ENCODE peak calls at places on chromosomes 5 and 9, in eight cellular contexts. One of them, this sample, is unnamed.

GRCh38 chr9:94798201-94798600 is 71.7 kb downstream of the AOPEP start:
- DNase-seq in CD8-positive, alpha-beta T cell: no peak
- DNase-seq in thyroid gland: no peak
- DNase-seq in fibroblast of lung: no peak
- DNase-seq in transverse colon: no peak
- DNase-seq in fibroblast of mammary gland: no peak
- DNase-seq in colonic mucosa: no peak
- DNase-seq in ascending aorta: no peak
- DNase-seq in this sample: no peak

GRCh38 chr5:93601433-93602175 is 18.6 kb downstream of the NR2F1 start:
- DNase-seq in fibroblast of lung: peak
- DNase-seq in thyroid gland: no peak
- DNase-seq in fibroblast of mammary gland: peak
- DNase-seq in ascending aorta: no peak
- DNase-seq in colonic mucosa: no peak
- DNase-seq in CD8-positive, alpha-beta T cell: no peak
- DNase-seq in transverse colon: no peak
- DNase-seq in this sample: peak

GRCh38 chr9:12770261-12770660 is 4.6 kb upstream of the LURAP1L start:
- DNase-seq in CD8-positive, alpha-beta T cell: no peak
- DNase-seq in fibroblast of lung: no peak
- DNase-seq in ascending aorta: no peak
- DNase-seq in thyroid gland: no peak
- DNase-seq in colonic mucosa: no peak
- DNase-seq in transverse colon: no peak
- DNase-seq in fibroblast of mammary gland: no peak
- DNase-seq in this sample: no peak

GRCh38 chr5:96734871-96735325 is 72.7 kb downstream of the CAST start:
- DNase-seq in CD8-positive, alpha-beta T cell: no peak
- DNase-seq in ascending aorta: no peak
- DNase-seq in fibroblast of lung: peak
- DNase-seq in transverse colon: no peak
- DNase-seq in fibroblast of mammary gland: peak
- DNase-seq in thyroid gland: peak
- DNase-seq in colonic mucosa: no peak
- DNase-seq in this sample: peak

GRCh38 chr9:15135167-15135792 is 171.7 kb downstream of the TTC39B start:
- DNase-seq in colonic mucosa: peak
- DNase-seq in thyroid gland: peak
- DNase-seq in ascending aorta: peak
- DNase-seq in fibroblast of lung: peak
- DNase-seq in CD8-positive, alpha-beta T cell: peak
- DNase-seq in fibroblast of mammary gland: peak
- DNase-seq in transverse colon: peak
- DNase-seq in this sample: peak

GRCh38 chr9:129554649-129555048 is 66.3 kb downstream of the C9orf50 start:
- DNase-seq in fibroblast of lung: no peak
- DNase-seq in fibroblast of mammary gland: no peak
- DNase-seq in CD8-positive, alpha-beta T cell: no peak
- DNase-seq in thyroid gland: no peak
- DNase-seq in colonic mucosa: no peak
- DNase-seq in transverse colon: no peak
- DNase-seq in ascending aorta: no peak
- DNase-seq in this sample: no peak

GRCh38 chr9:81213456-81213855 is 475.9 kb downstream of the TLE1 start:
- DNase-seq in colonic mucosa: no peak
- DNase-seq in transverse colon: no peak
- DNase-seq in ascending aorta: no peak
- DNase-seq in fibroblast of mammary gland: no peak
- DNase-seq in CD8-positive, alpha-beta T cell: no peak
- DNase-seq in fibroblast of lung: no peak
- DNase-seq in thyroid gland: no peak
- DNase-seq in this sample: no peak

GRCh38 chr5:37495210-37495609 is 116.1 kb downstream of the WDR70 start:
- DNase-seq in fibroblast of mammary gland: peak
- DNase-seq in fibroblast of lung: peak
- DNase-seq in colonic mucosa: no peak
- DNase-seq in CD8-positive, alpha-beta T cell: no peak
- DNase-seq in ascending aorta: no peak
- DNase-seq in transverse colon: no peak
- DNase-seq in thyroid gland: no peak
- DNase-seq in this sample: peak

GRCh38 chr5:135328128-135328687 is 70.8 kb downstream of the MACROH2A1 start:
- DNase-seq in fibroblast of lung: no peak
- DNase-seq in fibroblast of mammary gland: no peak
- DNase-seq in ascending aorta: no peak
- DNase-seq in transverse colon: no peak
- DNase-seq in thyroid gland: no peak
- DNase-seq in CD8-positive, alpha-beta T cell: no peak
- DNase-seq in colonic mucosa: no peak
- DNase-seq in this sample: no peak

GRCh38 chr5:178895615-178896571 is at the start of gene ZFP2:
- DNase-seq in colonic mucosa: peak
- DNase-seq in fibroblast of lung: peak
- DNase-seq in CD8-positive, alpha-beta T cell: peak
- DNase-seq in thyroid gland: peak
- DNase-seq in ascending aorta: peak
- DNase-seq in fibroblast of mammary gland: peak
- DNase-seq in transverse colon: peak
- DNase-seq in this sample: peak

GRCh38 chr9:138043411-138044345 is 166.1 kb downstream of the CACNA1B start:
- DNase-seq in ascending aorta: peak
- DNase-seq in CD8-positive, alpha-beta T cell: no peak
- DNase-seq in transverse colon: no peak
- DNase-seq in thyroid gland: no peak
- DNase-seq in fibroblast of mammary gland: no peak
- DNase-seq in fibroblast of lung: no peak
- DNase-seq in colonic mucosa: peak
- DNase-seq in this sample: no peak

GRCh38 chr5:132190161-132190817 is 37.4 kb downstream of the P4HA2 start:
- DNase-seq in fibroblast of mammary gland: peak
- DNase-seq in ascending aorta: no peak
- DNase-seq in transverse colon: no peak
- DNase-seq in thyroid gland: no peak
- DNase-seq in CD8-positive, alpha-beta T cell: no peak
- DNase-seq in fibroblast of lung: peak
- DNase-seq in colonic mucosa: no peak
- DNase-seq in this sample: peak

DNA sequence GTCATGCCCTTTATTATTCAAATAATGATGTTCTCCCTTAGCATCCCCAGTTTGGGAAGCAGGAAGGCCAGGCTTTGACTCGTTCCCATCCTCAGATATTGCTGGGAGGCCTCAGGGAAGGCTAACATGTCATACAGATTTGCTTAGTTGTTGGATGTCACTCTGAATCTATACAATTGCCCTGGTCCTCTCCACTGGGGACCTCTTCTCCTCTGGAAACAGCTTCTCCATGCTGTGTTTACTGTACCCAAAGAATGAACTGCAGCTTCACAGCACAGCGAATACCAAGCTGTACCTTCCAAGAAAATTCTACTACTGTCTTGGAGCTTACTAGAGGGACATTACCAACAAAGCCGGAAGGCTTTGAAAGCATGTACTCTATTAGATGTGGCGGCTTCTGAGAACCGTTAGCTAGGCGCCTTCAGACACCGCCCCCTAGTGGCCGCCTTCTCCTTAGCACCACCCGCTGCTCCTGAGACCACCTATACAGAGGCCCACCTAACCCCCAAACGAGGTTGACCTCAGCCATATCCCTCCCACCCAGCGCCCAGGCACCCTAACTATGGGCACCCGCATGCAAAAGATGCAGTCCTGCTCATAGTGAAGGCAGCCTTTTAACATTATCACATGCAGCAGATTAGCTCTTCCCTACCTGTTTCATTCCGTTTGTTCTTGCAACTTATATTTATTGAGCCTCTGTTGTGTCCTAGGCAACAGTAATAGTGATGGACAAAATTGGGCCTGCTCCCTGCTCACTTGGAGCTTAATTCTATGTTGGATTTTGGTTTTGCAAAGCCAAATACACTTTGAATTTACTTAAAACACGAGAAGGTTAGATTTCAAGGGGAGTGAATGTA is 34.9 kb upstream of the FOXI1 start:
- DNase-seq in fibroblast of mammary gland: peak
- DNase-seq in transverse colon: no peak
- DNase-seq in fibroblast of lung: peak
- DNase-seq in colonic mucosa: peak
- DNase-seq in ascending aorta: no peak
- DNase-seq in CD8-positive, alpha-beta T cell: no peak
- DNase-seq in thyroid gland: peak
- DNase-seq in this sample: peak
- TF ChIP-seq CTCF in fibroblast of mammary gland: peak
- TF ChIP-seq CTCF in transverse colon: peak
- TF ChIP-seq CTCF in fibroblast of lung: peak
- TF ChIP-seq CTCF in colonic mucosa: peak
- TF ChIP-seq CTCF in ascending aorta: no peak
- TF ChIP-seq CTCF in CD8-positive, alpha-beta T cell: peak
- TF ChIP-seq CTCF in thyroid gland: peak
- TF ChIP-seq CTCF in this sample: peak

DNA sequence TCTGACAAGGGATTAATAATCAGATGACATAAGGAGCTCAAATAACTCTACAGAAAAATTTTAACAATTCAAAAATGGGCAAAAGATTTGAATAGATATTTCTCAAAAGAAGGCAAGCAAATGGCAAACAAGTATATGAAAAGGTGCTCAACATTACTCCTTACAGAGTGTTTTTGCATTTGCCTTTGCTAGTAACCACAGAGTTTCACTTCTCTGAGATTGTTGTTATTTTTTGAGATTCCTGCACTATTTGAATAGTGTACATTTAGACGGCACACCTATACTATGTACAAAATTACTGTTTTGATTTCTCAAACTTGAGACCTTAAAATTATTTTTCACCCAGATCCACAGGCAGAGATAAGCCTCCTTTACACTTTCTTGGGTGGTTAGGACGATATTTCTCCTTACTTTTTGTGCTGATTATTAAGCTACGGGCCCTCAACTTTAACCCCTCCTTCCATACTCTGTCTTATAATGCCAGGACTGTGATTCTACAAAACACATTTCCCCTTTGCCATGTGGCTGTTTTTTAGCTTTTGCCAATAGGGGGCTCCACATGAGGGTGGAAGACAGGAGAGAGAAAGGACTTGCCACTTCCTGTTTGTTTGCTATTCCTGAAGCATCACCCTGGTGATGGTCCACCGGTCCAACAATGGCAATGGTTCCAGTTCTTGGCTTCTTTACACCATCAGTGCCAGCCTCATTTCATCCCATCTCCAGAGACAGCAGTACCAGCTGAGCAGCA is 65.0 kb upstream of the DAP start:
- DNase-seq in colonic mucosa: no peak
- DNase-seq in ascending aorta: no peak
- DNase-seq in fibroblast of lung: no peak
- DNase-seq in transverse colon: no peak
- DNase-seq in thyroid gland: no peak
- DNase-seq in fibroblast of mammary gland: no peak
- DNase-seq in CD8-positive, alpha-beta T cell: no peak
- DNase-seq in this sample: no peak
- TF ChIP-seq CTCF in colonic mucosa: no peak
- TF ChIP-seq CTCF in ascending aorta: no peak
- TF ChIP-seq CTCF in fibroblast of lung: no peak
- TF ChIP-seq CTCF in transverse colon: no peak
- TF ChIP-seq CTCF in thyroid gland: no peak
- TF ChIP-seq CTCF in fibroblast of mammary gland: peak
- TF ChIP-seq CTCF in CD8-positive, alpha-beta T cell: no peak
- TF ChIP-seq CTCF in this sample: no peak

DNA sequence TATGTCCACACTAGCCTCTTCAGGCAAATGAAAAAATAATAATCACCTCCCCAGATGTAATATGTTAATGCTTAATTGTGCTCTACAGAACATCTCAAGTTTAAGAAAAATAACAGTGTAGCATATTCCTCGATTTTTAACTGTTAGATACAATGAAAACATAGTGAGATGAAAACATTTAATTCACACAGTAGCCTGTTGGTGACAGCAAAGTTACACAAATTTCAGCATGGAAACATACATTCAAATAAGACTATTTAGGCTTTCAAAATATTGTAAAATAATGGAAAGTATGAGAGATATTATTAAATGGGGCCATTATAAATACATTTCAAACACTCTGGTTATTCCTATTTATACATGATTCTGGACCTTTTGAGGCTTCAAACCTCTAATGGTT is 543.1 kb downstream of the MAT2B start:
- DNase-seq in transverse colon: no peak
- DNase-seq in ascending aorta: no peak
- DNase-seq in thyroid gland: no peak
- DNase-seq in colonic mucosa: no peak
- DNase-seq in fibroblast of mammary gland: peak
- DNase-seq in fibroblast of lung: peak
- DNase-seq in CD8-positive, alpha-beta T cell: no peak
- DNase-seq in this sample: no peak
- TF ChIP-seq CTCF in transverse colon: no peak
- TF ChIP-seq CTCF in ascending aorta: no peak
- TF ChIP-seq CTCF in thyroid gland: no peak
- TF ChIP-seq CTCF in colonic mucosa: no peak
- TF ChIP-seq CTCF in fibroblast of mammary gland: peak
- TF ChIP-seq CTCF in fibroblast of lung: no peak
- TF ChIP-seq CTCF in CD8-positive, alpha-beta T cell: no peak
- TF ChIP-seq CTCF in this sample: no peak

DNA sequence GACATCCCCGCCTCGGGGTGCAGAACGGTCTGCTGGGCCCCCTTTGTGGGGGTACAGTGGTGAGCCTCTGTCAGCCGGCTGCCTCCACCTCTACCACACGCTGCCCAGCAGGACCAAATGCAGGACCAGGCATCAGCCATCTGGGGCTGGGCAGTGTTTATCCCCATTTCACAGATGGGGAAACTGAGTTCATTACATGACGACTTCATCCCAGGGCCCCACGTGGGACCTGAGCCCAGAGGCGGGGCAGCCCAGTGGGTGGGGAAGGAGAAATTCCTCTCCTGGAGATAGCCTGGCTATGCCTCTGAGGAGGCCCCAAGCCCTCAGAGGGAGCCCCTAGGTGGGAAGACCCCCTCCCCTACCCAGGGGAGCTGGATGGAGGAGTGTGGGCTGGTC is 7.1 kb upstream of the CCDC187 start:
- DNase-seq in fibroblast of mammary gland: no peak
- DNase-seq in fibroblast of lung: no peak
- DNase-seq in colonic mucosa: no peak
- DNase-seq in transverse colon: no peak
- DNase-seq in ascending aorta: no peak
- DNase-seq in CD8-positive, alpha-beta T cell: no peak
- DNase-seq in thyroid gland: no peak
- DNase-seq in this sample: no peak
- TF ChIP-seq CTCF in fibroblast of mammary gland: no peak
- TF ChIP-seq CTCF in fibroblast of lung: no peak
- TF ChIP-seq CTCF in colonic mucosa: no peak
- TF ChIP-seq CTCF in transverse colon: no peak
- TF ChIP-seq CTCF in ascending aorta: no peak
- TF ChIP-seq CTCF in CD8-positive, alpha-beta T cell: no peak
- TF ChIP-seq CTCF in thyroid gland: no peak
- TF ChIP-seq CTCF in this sample: no peak

GRCh38 chr5:86546582-86546981 is 71.2 kb upstream of the COX7C start:
- DNase-seq in transverse colon: no peak
- DNase-seq in ascending aorta: no peak
- DNase-seq in colonic mucosa: no peak
- DNase-seq in CD8-positive, alpha-beta T cell: no peak
- DNase-seq in fibroblast of mammary gland: no peak
- DNase-seq in fibroblast of lung: no peak
- DNase-seq in thyroid gland: no peak
- DNase-seq in this sample: no peak
- TF ChIP-seq CTCF in transverse colon: no peak
- TF ChIP-seq CTCF in ascending aorta: no peak
- TF ChIP-seq CTCF in colonic mucosa: no peak
- TF ChIP-seq CTCF in CD8-positive, alpha-beta T cell: no peak
- TF ChIP-seq CTCF in fibroblast of mammary gland: no peak
- TF ChIP-seq CTCF in fibroblast of lung: no peak
- TF ChIP-seq CTCF in thyroid gland: no peak
- TF ChIP-seq CTCF in this sample: no peak

This sample was measured in astrocyte.